ENCODE peak calls at places on chromosome 4, in five cellular contexts. One of them, this sample, is unnamed.

GRCh38 chr4:142309772-142310171 is 536.3 kb downstream of the INPP4B start:
- DNase-seq in prostate gland: no peak
- DNase-seq in mammary epithelial cell: no peak
- DNase-seq in neural progenitor cell: no peak
- DNase-seq in right lobe of liver: no peak
- DNase-seq in this sample: no peak

GRCh38 chr4:45648846-45649245 is 475.0 kb downstream of the GABRG1 start:
- DNase-seq in neural progenitor cell: no peak
- DNase-seq in mammary epithelial cell: no peak
- DNase-seq in right lobe of liver: no peak
- DNase-seq in prostate gland: no peak
- DNase-seq in this sample: no peak

GRCh38 chr4:94548571-94548970 is 96.8 kb downstream of the PDLIM5 start:
- DNase-seq in mammary epithelial cell: peak; percentile 90
- DNase-seq in right lobe of liver: no peak
- DNase-seq in prostate gland: no peak
- DNase-seq in neural progenitor cell: peak; percentile 36
- DNase-seq in this sample: no peak

GRCh38 chr4:183797041-183797444 is 108.1 kb upstream of the STOX2 start:
- DNase-seq in right lobe of liver: peak; percentile 38
- DNase-seq in prostate gland: peak; percentile 43
- DNase-seq in neural progenitor cell: peak; percentile 35
- DNase-seq in mammary epithelial cell: peak; percentile 32
- DNase-seq in this sample: no peak

GRCh38 chr4:142567620-142568451 is 278.3 kb downstream of the INPP4B start:
- DNase-seq in right lobe of liver: no peak
- DNase-seq in prostate gland: no peak
- DNase-seq in neural progenitor cell: peak; percentile 41
- DNase-seq in mammary epithelial cell: peak; percentile 51
- DNase-seq in this sample: no peak

GRCh38 chr4:8647626-8648025 is 55.1 kb downstream of the CPZ start:
- DNase-seq in right lobe of liver: no peak
- DNase-seq in mammary epithelial cell: no peak
- DNase-seq in neural progenitor cell: no peak
- DNase-seq in prostate gland: no peak
- DNase-seq in this sample: no peak

GRCh38 chr4:89657931-89658700 is 178.8 kb downstream of the SNCA start:
- DNase-seq in mammary epithelial cell: no peak
- DNase-seq in prostate gland: no peak
- DNase-seq in neural progenitor cell: peak; percentile 30
- DNase-seq in right lobe of liver: no peak
- DNase-seq in this sample: no peak

GRCh38 chr4:158535130-158535614 is 13.5 kb downstream of the RXFP1 start:
- DNase-seq in neural progenitor cell: no peak
- DNase-seq in prostate gland: no peak
- DNase-seq in mammary epithelial cell: peak; percentile 70
- DNase-seq in right lobe of liver: no peak
- DNase-seq in this sample: no peak

GRCh38 chr4:113684534-113685091 is 76.9 kb downstream of the CAMK2D start:
- DNase-seq in prostate gland: no peak
- DNase-seq in neural progenitor cell: peak; percentile 19
- DNase-seq in mammary epithelial cell: no peak
- DNase-seq in right lobe of liver: peak; percentile 47
- DNase-seq in this sample: peak; percentile 78

GRCh38 chr4:110620352-110621327 is 2.2 kb downstream of the PITX2 start:
- DNase-seq in prostate gland: peak; percentile 65
- DNase-seq in right lobe of liver: peak; percentile 45
- DNase-seq in mammary epithelial cell: no peak
- DNase-seq in neural progenitor cell: peak; percentile 93
- DNase-seq in this sample: peak; percentile 57

GRCh38 chr4:113080624-113081023 is 31.2 kb downstream of the ANK2 start:
- DNase-seq in right lobe of liver: no peak
- DNase-seq in neural progenitor cell: no peak
- DNase-seq in mammary epithelial cell: no peak
- DNase-seq in prostate gland: no peak
- DNase-seq in this sample: no peak

GRCh38 chr4:32775049-32775448 is 2054.9 kb downstream of the PCDH7 start:
- DNase-seq in prostate gland: no peak
- DNase-seq in right lobe of liver: no peak
- DNase-seq in neural progenitor cell: peak; percentile 57
- DNase-seq in mammary epithelial cell: no peak
- DNase-seq in this sample: peak; percentile 45

GRCh38 chr4:173879286-173879908 is 349.4 kb upstream of the HAND2 start:
- DNase-seq in neural progenitor cell: no peak
- DNase-seq in mammary epithelial cell: no peak
- DNase-seq in prostate gland: no peak
- DNase-seq in right lobe of liver: no peak
- DNase-seq in this sample: no peak

GRCh38 chr4:119623025-119623424 is 5.6 kb downstream of the PDE5A start:
- DNase-seq in mammary epithelial cell: no peak
- DNase-seq in right lobe of liver: no peak
- DNase-seq in neural progenitor cell: no peak
- DNase-seq in prostate gland: no peak
- DNase-seq in this sample: no peak

GRCh38 chr4:54281060-54281781 is 52.1 kb downstream of the PDGFRA start:
- DNase-seq in mammary epithelial cell: peak; percentile 70
- DNase-seq in neural progenitor cell: no peak
- DNase-seq in right lobe of liver: peak; percentile 64
- DNase-seq in prostate gland: peak; percentile 90
- DNase-seq in this sample: no peak

GRCh38 chr4:140943486-140943885 is 187.3 kb upstream of the TBC1D9 start:
- DNase-seq in right lobe of liver: no peak
- DNase-seq in neural progenitor cell: no peak
- DNase-seq in prostate gland: no peak
- DNase-seq in mammary epithelial cell: no peak
- DNase-seq in this sample: no peak

GRCh38 chr4:73415807-73416238 is 11.7 kb downstream of the ALB start:
- DNase-seq in right lobe of liver: no peak
- DNase-seq in prostate gland: no peak
- DNase-seq in mammary epithelial cell: peak; percentile 5
- DNase-seq in neural progenitor cell: no peak
- DNase-seq in this sample: no peak

GRCh38 chr4:143202824-143203223 is 18.1 kb downstream of the USP38 start:
- DNase-seq in right lobe of liver: no peak
- DNase-seq in prostate gland: no peak
- DNase-seq in neural progenitor cell: no peak
- DNase-seq in mammary epithelial cell: no peak
- DNase-seq in this sample: no peak

GRCh38 chr4:17494258-17494657 is 17.6 kb downstream of the QDPR start:
- DNase-seq in prostate gland: no peak
- DNase-seq in right lobe of liver: no peak
- DNase-seq in neural progenitor cell: no peak
- DNase-seq in mammary epithelial cell: peak; percentile 77
- DNase-seq in this sample: peak; percentile 77

GRCh38 chr4:183376381-183376780 is 54.2 kb upstream of the CLDN24 start:
- DNase-seq in right lobe of liver: no peak
- DNase-seq in neural progenitor cell: no peak
- DNase-seq in prostate gland: no peak
- DNase-seq in mammary epithelial cell: no peak
- DNase-seq in this sample: no peak

GRCh38 chr4:144734522-144734921 is 88.6 kb downstream of the HHIP start:
- DNase-seq in right lobe of liver: no peak
- DNase-seq in mammary epithelial cell: peak; percentile 89
- DNase-seq in prostate gland: no peak
- DNase-seq in neural progenitor cell: peak; percentile 31
- DNase-seq in this sample: no peak

GRCh38 chr4:78336093-78336943 is 215.3 kb upstream of the ANXA3 start:
- DNase-seq in right lobe of liver: no peak
- DNase-seq in neural progenitor cell: no peak
- DNase-seq in mammary epithelial cell: peak; percentile 1
- DNase-seq in prostate gland: no peak
- DNase-seq in this sample: peak; percentile 18

GRCh38 chr4:32689520-32689919 is 1969.4 kb downstream of the PCDH7 start:
- DNase-seq in prostate gland: no peak
- DNase-seq in right lobe of liver: no peak
- DNase-seq in mammary epithelial cell: no peak
- DNase-seq in neural progenitor cell: no peak
- DNase-seq in this sample: no peak

GRCh38 chr4:43835869-43836268 is 612.7 kb downstream of the KCTD8 start:
- DNase-seq in neural progenitor cell: no peak
- DNase-seq in prostate gland: no peak
- DNase-seq in right lobe of liver: no peak
- DNase-seq in mammary epithelial cell: no peak
- DNase-seq in this sample: no peak

GRCh38 chr4:14908635-14909034 is 93.6 kb upstream of the CPEB2 start:
- DNase-seq in prostate gland: no peak
- DNase-seq in mammary epithelial cell: peak; percentile 86
- DNase-seq in right lobe of liver: no peak
- DNase-seq in neural progenitor cell: no peak
- DNase-seq in this sample: no peak

GRCh38 chr4:140238353-140239041 is 84.5 kb upstream of the MAML3 start:
- DNase-seq in right lobe of liver: peak; percentile 92
- DNase-seq in neural progenitor cell: peak; percentile 69
- DNase-seq in mammary epithelial cell: peak; percentile 46
- DNase-seq in prostate gland: peak; percentile 63
- DNase-seq in this sample: peak; percentile 95

GRCh38 chr4:118797558-118798142 is 38.3 kb downstream of the SEC24D start:
- DNase-seq in neural progenitor cell: no peak
- DNase-seq in right lobe of liver: no peak
- DNase-seq in prostate gland: no peak
- DNase-seq in mammary epithelial cell: no peak
- DNase-seq in this sample: no peak

GRCh38 chr4:131347816-131348215 is 1801.3 kb upstream of the PCDH10 start:
- DNase-seq in neural progenitor cell: no peak
- DNase-seq in right lobe of liver: no peak
- DNase-seq in mammary epithelial cell: no peak
- DNase-seq in prostate gland: no peak
- DNase-seq in this sample: no peak
- TF ChIP-seq CTCF in neural progenitor cell: no peak
- TF ChIP-seq CTCF in right lobe of liver: no peak
- TF ChIP-seq CTCF in mammary epithelial cell: no peak
- TF ChIP-seq CTCF in prostate gland: no peak
- TF ChIP-seq CTCF in this sample: no peak

GRCh38 chr4:186554485-186554884 is 882 bp downstream of the MTNR1A start:
- DNase-seq in prostate gland: peak; percentile 22
- DNase-seq in mammary epithelial cell: peak; percentile 33
- DNase-seq in neural progenitor cell: peak; percentile 72
- DNase-seq in right lobe of liver: peak; percentile 29
- DNase-seq in this sample: no peak

GRCh38 chr4:186553717-186554116 is 1.6 kb downstream of the MTNR1A start:
- DNase-seq in prostate gland: no peak
- DNase-seq in right lobe of liver: no peak
- DNase-seq in neural progenitor cell: peak; percentile 33
- DNase-seq in mammary epithelial cell: no peak
- DNase-seq in this sample: no peak

GRCh38 chr4:186557061-186557460 is 1.7 kb upstream of the MTNR1A start:
- DNase-seq in mammary epithelial cell: no peak
- DNase-seq in neural progenitor cell: no peak
- DNase-seq in prostate gland: no peak
- DNase-seq in right lobe of liver: no peak
- DNase-seq in this sample: no peak

GRCh38 chr4:186554890-186555827 is at the start of gene MTNR1A:
- DNase-seq in neural progenitor cell: peak; percentile 80
- DNase-seq in right lobe of liver: no peak
- DNase-seq in prostate gland: no peak
- DNase-seq in mammary epithelial cell: no peak
- DNase-seq in this sample: no peak

DNA sequence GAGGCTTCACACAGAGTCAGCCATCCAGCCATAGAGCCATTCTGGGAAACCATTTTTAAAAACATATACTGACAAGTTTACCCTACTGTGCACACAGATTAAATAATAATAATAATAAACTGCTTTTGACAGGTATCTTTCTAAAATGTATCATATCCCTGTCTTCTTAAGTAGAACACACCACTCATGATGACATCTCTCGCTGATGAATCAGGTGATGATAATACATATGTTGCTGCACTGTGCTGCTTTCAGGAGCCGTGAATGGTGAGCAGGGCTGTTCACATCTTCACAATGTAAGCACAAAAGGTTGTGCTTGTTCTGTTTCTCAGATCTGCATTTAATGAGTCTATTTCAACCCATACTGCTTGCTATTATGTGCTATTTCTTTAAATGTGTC is 3.5 kb downstream of the MTNR1A start:
- DNase-seq in prostate gland: no peak
- DNase-seq in neural progenitor cell: no peak
- DNase-seq in right lobe of liver: no peak
- DNase-seq in mammary epithelial cell: no peak
- DNase-seq in this sample: no peak
- H3K27me3 ChIP-seq in prostate gland: no peaks in the 10 kb centered on the region
- H3K27me3 ChIP-seq in neural progenitor cell: peaks cover 24% of the 10 kb centered on the region
- H3K27me3 ChIP-seq in right lobe of liver: no peaks in the 10 kb centered on the region
- H3K27me3 ChIP-seq in mammary epithelial cell: no peaks in the 10 kb centered on the region
- H3K27me3 ChIP-seq in this sample: peaks cover 9% of the 10 kb centered on the region

GRCh38 chr4:76120199-76120598 is 28.0 kb downstream of the NUP54 start:
- DNase-seq in right lobe of liver: no peak
- DNase-seq in neural progenitor cell: no peak
- DNase-seq in mammary epithelial cell: no peak
- DNase-seq in prostate gland: no peak
- DNase-seq in this sample: no peak

GRCh38 chr4:76116821-76117220 is 31.4 kb downstream of the NUP54 start:
- DNase-seq in prostate gland: no peak
- DNase-seq in mammary epithelial cell: no peak
- DNase-seq in neural progenitor cell: no peak
- DNase-seq in right lobe of liver: no peak
- DNase-seq in this sample: no peak
- H3K36me3 ChIP-seq in prostate gland: no peaks in the 10 kb centered on the region
- H3K36me3 ChIP-seq in mammary epithelial cell: peaks cover 45% of the 10 kb centered on the region
- H3K36me3 ChIP-seq in neural progenitor cell: peaks cover 39% of the 10 kb centered on the region
- H3K36me3 ChIP-seq in right lobe of liver: peaks cover 28% of the 10 kb centered on the region
- H3K36me3 ChIP-seq in this sample: peaks cover 56% of the 10 kb centered on the region

DNA sequence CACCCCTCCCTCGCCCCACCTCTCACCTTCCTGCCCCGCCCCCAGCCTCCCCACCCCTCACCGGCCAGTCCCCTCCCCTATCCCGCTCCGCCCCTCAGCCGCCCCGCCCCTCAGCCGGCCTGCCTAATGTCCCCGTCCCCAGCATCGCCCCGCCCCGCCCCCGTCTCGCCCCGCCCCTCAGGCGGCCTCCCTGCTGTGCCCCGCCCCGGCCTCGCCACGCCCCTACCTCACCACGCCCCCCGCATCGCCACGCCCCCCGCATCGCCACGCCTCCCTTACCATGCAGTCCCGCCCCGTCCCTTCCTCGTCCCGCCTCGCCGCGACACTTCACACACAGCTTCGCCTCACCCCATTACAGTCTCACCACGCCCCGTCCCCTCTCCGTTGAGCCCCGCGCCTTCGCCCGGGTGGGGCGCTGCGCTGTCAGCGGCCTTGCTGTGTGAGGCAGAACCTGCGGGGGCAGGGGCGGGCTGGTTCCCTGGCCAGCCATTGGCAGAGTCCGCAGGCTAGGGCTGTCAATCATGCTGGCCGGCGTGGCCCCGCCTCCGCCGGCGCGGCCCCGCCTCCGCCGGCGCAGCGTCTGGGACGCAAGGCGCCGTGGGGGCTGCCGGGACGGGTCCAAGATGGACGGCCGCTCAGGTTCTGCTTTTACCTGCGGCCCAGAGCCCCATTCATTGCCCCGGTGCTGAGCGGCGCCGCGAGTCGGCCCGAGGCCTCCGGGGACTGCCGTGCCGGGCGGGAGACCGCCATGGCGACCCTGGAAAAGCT is at the start of the genes HTT and HTT-AS:
- DNase-seq in right lobe of liver: peak; percentile 99
- DNase-seq in prostate gland: peak; percentile 95
- DNase-seq in neural progenitor cell: peak; percentile 97
- DNase-seq in mammary epithelial cell: peak; percentile 92
- DNase-seq in this sample: peak; percentile 99
- TF ChIP-seq CTCF in right lobe of liver: no peak
- TF ChIP-seq CTCF in prostate gland: no peak
- TF ChIP-seq CTCF in neural progenitor cell: peak; percentile 19
- TF ChIP-seq CTCF in mammary epithelial cell: no peak
- TF ChIP-seq CTCF in this sample: peak; percentile 18